ENCODE peak calls at places on chromosomes 11 and 22, in nine cellular contexts. L is stimulated activated CD4-positive, alpha-beta T cell treated with anti-CD3 and anti-CD28 coated beads, Interleukin-15, amount 100 ng/mL, for 1 hour; C is heart right ventricle; U is NCI-H345; J is brain microvascular endothelial cell; V is HCT116; T is dorsolateral prefrontal cortex; Z is non-pigmented ciliary epithelial cell; S is hepatocyte. K is an unnamed sample.

GRCh38 chr22:33838644-33839043 is 81.6 kb downstream of the LARGE1 start:
- DNase-seq in C (no peak), U (no peak), J (no peak), T (no peak), V (no peak), L (no peak), Z (no peak), S (no peak), K (no peak)

GRCh38 chr11:9787981-9788521 is 124.2 kb downstream of the SWAP70 start:
- DNase-seq in C (no peak), S (no peak), Z (peak), V (no peak), U (no peak), J (no peak), L (no peak), T (no peak), K (peak)

GRCh38 chr11:12177739-12178338 is 67.4 kb downstream of the MICAL2 start:
- DNase-seq in S (no peak), Z (no peak), V (no peak), L (no peak), C (no peak), J (peak), U (no peak), T (no peak), K (no peak)

GRCh38 chr22:38504731-38505594 is 1.1 kb downstream of the DDX17 start:
- DNase-seq in V (no peak), T (no peak), U (no peak), L (peak), J (peak), S (peak), C (peak), Z (no peak), K (no peak)

GRCh38 chr11:78216571-78217287 is 28.0 kb downstream of the USP35 start:
- DNase-seq in V (no peak), S (no peak), J (no peak), L (no peak), Z (no peak), T (no peak), C (no peak), U (no peak), K (no peak)

GRCh38 chr11:65777821-65778361 is 2.9 kb downstream of the AP5B1 start:
- DNase-seq in L (no peak), U (no peak), T (no peak), C (no peak), Z (no peak), S (peak), J (no peak), V (no peak), K (no peak)

GRCh38 chr22:26168934-26169311 is 339 bp upstream of the SEZ6L start:
- DNase-seq in C (no peak), L (no peak), T (peak), U (peak), V (no peak), J (no peak), Z (no peak), S (peak), K (no peak)

GRCh38 chr11:15826008-15826650 is 530.2 kb downstream of the SOX6 start:
- DNase-seq in S (no peak), J (no peak), Z (no peak), U (no peak), C (no peak), L (no peak), T (no peak), V (no peak), K (no peak)

GRCh38 chr11:15097411-15097810 is 17.3 kb upstream of the INSC start:
- DNase-seq in C (no peak), J (no peak), U (no peak), V (no peak), L (no peak), S (no peak), T (no peak), Z (no peak), K (no peak)

GRCh38 chr11:34271727-34272126 is 86.1 kb downstream of the ABTB2 start:
- DNase-seq in T (no peak), V (no peak), L (no peak), S (no peak), J (no peak), C (no peak), Z (no peak), U (no peak), K (no peak)

GRCh38 chr11:110856993-110857812 is 145.0 kb upstream of the ARHGAP20 start:
- DNase-seq in U (no peak), C (no peak), Z (no peak), T (no peak), J (no peak), V (no peak), L (no peak), S (no peak), K (no peak)

GRCh38 chr11:64571410-64572091 is 19.5 kb upstream of the SLC22A12 start:
- DNase-seq in S (peak), L (no peak), T (no peak), Z (no peak), U (no peak), J (no peak), C (no peak), V (no peak), K (no peak)

GRCh38 chr11:126573325-126574076 is 218.0 kb downstream of the ST3GAL4 start:
- DNase-seq in J (no peak), L (no peak), C (no peak), V (no peak), S (no peak), U (peak), T (no peak), Z (no peak), K (no peak)

GRCh38 chr11:24163146-24163545 is 333.7 kb upstream of the LUZP2 start:
- DNase-seq in L (no peak), T (no peak), V (no peak), S (no peak), U (no peak), C (no peak), J (no peak), Z (peak), K (no peak)

GRCh38 chr11:80156062-80156461 is 715.2 kb upstream of the TENM4 start:
- DNase-seq in V (no peak), C (no peak), L (no peak), Z (no peak), T (no peak), S (no peak), J (no peak), U (peak), K (no peak)

GRCh38 chr11:123653997-123654565 is 343 bp downstream of the SCN3B start:
- DNase-seq in J (peak), T (peak), S (peak), U (peak), Z (no peak), L (no peak), V (no peak), C (peak), K (peak)

GRCh38 chr11:34150494-34151151 is 45.2 kb downstream of the NAT10 start:
- DNase-seq in J (no peak), Z (no peak), T (no peak), U (no peak), S (no peak), C (no peak), V (no peak), L (no peak), K (no peak)

GRCh38 chr22:46649176-46650077 is 29.2 kb downstream of the GRAMD4 start:
- DNase-seq in Z (no peak), V (no peak), C (peak), U (peak), S (no peak), T (peak), L (no peak), J (peak), K (no peak)

GRCh38 chr22:22465094-22465602 is 43.4 kb downstream of the ZNF280B start:
- DNase-seq in L (no peak), T (no peak), V (no peak), Z (no peak), J (no peak), S (no peak), U (no peak), C (no peak), K (no peak)

GRCh38 chr22:38298312-38299000 is 18.8 kb downstream of the CSNK1E start:
- DNase-seq in U (no peak), C (no peak), L (no peak), J (peak), T (no peak), S (peak), V (peak), Z (peak), K (no peak)

GRCh38 chr11:66472054-66472453 is 5.3 kb downstream of the PELI3 start:
- DNase-seq in J (no peak), T (no peak), C (no peak), V (no peak), U (no peak), L (no peak), Z (no peak), S (no peak), K (no peak)

GRCh38 chr11:100837294-100837693 is 150.2 kb downstream of the ARHGAP42 start:
- DNase-seq in J (no peak), U (no peak), L (no peak), Z (no peak), V (no peak), S (no peak), T (no peak), C (no peak), K (no peak)

GRCh38 chr11:64406221-64406946 is 47.4 kb downstream of the RPS6KA4 start:
- DNase-seq in C (peak), J (no peak), Z (no peak), V (no peak), U (no peak), S (peak), L (no peak), T (no peak), K (no peak)

GRCh38 chr11:75562836-75563484 is 907 bp downstream of the SERPINH1 start:
- DNase-seq in L (no peak), J (peak), C (peak), U (no peak), S (peak), Z (no peak), T (no peak), V (no peak), K (peak)

GRCh38 chr11:102926946-102927623 is 28.4 kb downstream of the MMP13 start:
- DNase-seq in S (no peak), J (no peak), C (no peak), Z (no peak), U (no peak), T (no peak), L (no peak), V (no peak), K (no peak)

GRCh38 chr11:124669193-124669592 is 4.3 kb downstream of the SIAE start:
- DNase-seq in C (no peak), S (peak), Z (no peak), V (peak), U (peak), J (peak), L (no peak), T (no peak), K (peak)

K was measured in kidney glomerular epithelial cell.